ENCODE peak calls at places on chromosome 9, in ten cellular contexts. C is cardiac fibroblast, K is colonic mucosa, L is GM23338, Q is cardiac muscle cell, A is fibroblast of mammary gland, O is lung, B is choroid plexus epithelial cell, W is AG09309, Y is heart left ventricle. Z is an unnamed sample.
A peak's percentile ranks its signal among the peaks of the same experiment; 100 is the strongest.

GRCh38 chr9:134491436-134491835 is 150.2 kb upstream of the COL5A1 start:
- DNase-seq in A (no peak), B (no peak), Y (peak; percentile 37), O (no peak), W (no peak), C (no peak), L (no peak), K (no peak), Q (no peak), Z (no peak)

GRCh38 chr9:72931437-72931836 is 21.4 kb downstream of the ALDH1A1 start:
- DNase-seq in Q (no peak), C (no peak), O (no peak), L (no peak), B (no peak), Y (no peak), K (no peak), A (no peak), W (no peak), Z (no peak)

GRCh38 chr9:86977205-86977835 is 30.0 kb upstream of the GAS1 start:
- DNase-seq in W (peak; percentile 74), A (peak; percentile 63), B (peak; percentile 55), Q (no peak), Y (no peak), O (no peak), K (no peak), C (peak; percentile 34), L (no peak), Z (peak; percentile 84)

GRCh38 chr9:32589083-32589713 is 16.2 kb upstream of the NDUFB6 start:
- DNase-seq in A (peak; percentile 69), Y (no peak), B (peak; percentile 81), C (peak; percentile 74), L (peak; percentile 57), O (no peak), W (no peak), K (no peak), Q (peak; percentile 46), Z (peak; percentile 58)

GRCh38 chr9:13651526-13651925 is 372.0 kb upstream of the MPDZ start:
- DNase-seq in C (no peak), L (no peak), A (no peak), Y (no peak), W (no peak), K (no peak), B (no peak), Q (no peak), O (no peak), Z (no peak)

GRCh38 chr9:89597711-89598707 is 6.8 kb upstream of the GADD45G start:
- DNase-seq in W (no peak), O (peak; percentile 54), C (peak; percentile 74), B (peak; percentile 80), Q (peak; percentile 74), L (peak; percentile 85), Y (peak; percentile 43), A (peak; percentile 60), K (peak; percentile 75), Z (peak; percentile 49)

GRCh38 chr9:110835404-110835803 is 166.8 kb downstream of the MUSK start:
- DNase-seq in Q (no peak), A (peak; percentile 89), Y (no peak), C (peak; percentile 82), K (no peak), W (peak; percentile 74), L (peak; percentile 25), B (peak; percentile 86), O (no peak), Z (peak; percentile 95)

GRCh38 chr9:109290385-109290784 is 30.5 kb downstream of the EPB41L4B start:
- DNase-seq in A (no peak), K (no peak), O (no peak), L (no peak), W (no peak), C (no peak), Y (no peak), Q (no peak), B (no peak), Z (no peak)

GRCh38 chr9:133201424-133202144 is 7.5 kb downstream of the OBP2B start:
- DNase-seq in K (no peak), W (no peak), Y (no peak), L (no peak), C (no peak), A (no peak), B (no peak), Q (no peak), O (no peak), Z (no peak)

GRCh38 chr9:36078047-36078446 is 41.3 kb downstream of the RECK start:
- DNase-seq in L (no peak), Q (no peak), B (no peak), Y (no peak), K (no peak), W (no peak), A (no peak), O (no peak), C (no peak), Z (no peak)

DNA sequence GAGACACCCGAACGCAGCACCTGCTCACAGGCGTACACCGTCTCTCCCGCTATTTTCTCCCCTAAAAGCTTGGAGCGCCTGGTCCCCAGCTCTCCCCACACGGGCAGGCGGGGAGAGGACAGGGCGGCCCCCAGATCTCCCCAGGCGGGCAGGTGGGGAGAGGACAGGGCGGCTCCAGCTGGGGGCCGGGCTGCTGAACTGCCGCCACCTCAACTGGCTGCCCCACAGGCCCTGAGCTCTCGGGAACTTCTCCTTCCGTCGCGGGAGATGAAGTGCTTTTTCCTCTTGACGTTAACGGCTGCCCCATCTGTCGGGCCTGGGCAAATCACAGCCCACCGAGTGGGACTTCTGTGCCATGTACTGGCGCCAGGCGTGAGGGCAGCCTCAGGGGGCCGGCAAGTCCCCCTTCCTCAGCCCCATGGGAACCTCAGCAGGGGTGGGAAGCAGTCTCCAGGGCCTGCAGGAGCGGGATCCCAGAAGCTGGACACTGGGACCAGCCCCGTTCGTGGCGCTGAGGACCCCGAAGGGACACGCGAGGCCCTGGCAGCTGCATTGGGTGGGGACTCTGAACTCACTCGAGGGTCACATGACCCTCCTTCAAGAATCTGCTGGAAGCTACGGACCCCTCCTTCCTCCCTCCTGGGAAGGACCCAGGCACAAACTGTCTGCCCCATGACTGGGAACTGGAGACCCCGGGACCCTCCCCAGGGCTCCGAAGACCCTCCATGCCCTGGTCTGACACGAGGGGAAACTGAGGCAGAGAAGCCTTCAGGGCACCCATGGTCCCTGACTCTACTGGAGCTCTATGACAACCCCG is 5.7 kb upstream of the EGFL7 start:
- DNase-seq in B (no peak), Y (peak; percentile 57), W (no peak), C (no peak), K (no peak), A (no peak), L (no peak), Q (no peak), O (no peak), Z (no peak)
- H3K4me3 ChIP-seq in B (no peak overlapping the region), Y (peak overlapping the region; percentile 89), W (no peak overlapping the region), C (no peak overlapping the region), K (no peak overlapping the region), A (no peak overlapping the region), L (no peak overlapping the region), Q (no peak overlapping the region), O (no peak overlapping the region), Z (no peak overlapping the region)

DNA sequence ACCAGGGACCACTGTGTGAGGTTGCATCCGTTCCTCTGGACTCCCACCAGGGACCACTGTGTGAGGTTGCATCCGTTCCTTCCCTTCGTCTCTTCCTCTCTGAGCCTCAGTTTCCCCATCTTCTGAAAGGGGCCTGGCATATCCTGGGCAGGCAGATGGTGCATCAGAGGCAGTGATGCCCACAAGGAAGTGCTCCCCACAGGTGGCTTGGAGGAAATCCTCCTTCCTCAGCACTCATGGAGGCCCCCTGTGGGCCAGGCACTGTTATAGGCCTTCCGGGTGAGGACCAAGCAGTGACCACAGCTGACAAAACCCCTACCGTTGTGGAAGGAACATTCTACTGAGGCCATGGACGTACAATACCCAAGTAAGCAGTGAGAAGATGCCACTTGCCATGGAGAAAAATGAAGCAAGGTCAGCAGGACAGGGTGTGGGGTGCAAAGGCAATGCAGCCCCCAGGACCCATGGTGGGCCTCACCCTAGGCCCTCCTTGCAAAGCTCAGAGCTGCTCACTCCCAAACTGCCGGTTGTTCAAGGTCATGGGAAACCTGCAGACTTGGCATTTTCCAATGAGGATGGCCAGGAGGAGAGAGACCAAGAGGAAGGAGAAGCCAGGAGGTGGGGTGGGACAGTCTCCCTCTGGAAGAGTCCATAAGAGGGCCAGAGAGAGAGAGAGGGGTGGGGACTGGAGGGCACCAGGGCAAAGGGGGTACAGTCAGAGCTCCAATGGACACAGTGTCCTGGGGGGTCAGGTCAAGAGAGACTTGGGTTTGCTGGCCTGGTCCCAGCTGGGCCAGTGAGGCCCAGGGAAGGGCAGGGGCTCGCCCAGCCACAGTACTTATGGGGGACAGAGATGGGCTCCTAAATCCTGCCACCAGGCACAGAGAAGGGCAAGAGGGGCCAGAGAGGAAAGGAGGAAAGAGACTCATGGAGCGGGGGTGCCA is 51.1 kb downstream of the C9orf50 start:
- DNase-seq in W (no peak), Q (peak; percentile 57), Y (no peak), C (peak; percentile 41), B (peak; percentile 63), A (peak; percentile 50), L (peak; percentile 73), O (no peak), K (no peak), Z (peak; percentile 44)
- TF ChIP-seq CTCF in W (peak; percentile 47), Q (peak; percentile 56), Y (peak; percentile 32), C (peak; percentile 47), B (peak; percentile 57), A (peak; percentile 44), L (peak; percentile 60), O (peak; percentile 8), K (no peak), Z (peak; percentile 47)

GRCh38 chr9:127853312-127854168 is 918 bp downstream of the ENG start:
- DNase-seq in O (no peak), C (no peak), Q (peak; percentile 54), W (no peak), B (peak; percentile 54), Y (no peak), L (no peak), K (no peak), A (no peak), Z (peak; percentile 29)

GRCh38 chr9:127856094-127856740 is 1.8 kb upstream of the ENG start:
- DNase-seq in A (no peak), Y (no peak), O (no peak), Q (no peak), W (no peak), K (no peak), L (no peak), C (no peak), B (no peak), Z (no peak)

GRCh38 chr9:127855522-127855921 is 1.1 kb upstream of the ENG start:
- DNase-seq in L (no peak), O (no peak), B (no peak), Y (no peak), C (no peak), A (no peak), W (no peak), K (no peak), Q (no peak), Z (no peak)

GRCh38 chr9:127852829-127853228 is 1.6 kb downstream of the ENG start:
- DNase-seq in L (no peak), Y (no peak), W (no peak), Q (no peak), C (no peak), B (no peak), O (no peak), K (no peak), A (no peak), Z (no peak)

GRCh38 chr9:127854169-127854833 is at the start of gene ENG:
- DNase-seq in Y (peak; percentile 94), B (peak; percentile 55), K (peak; percentile 64), O (peak; percentile 66), C (peak; percentile 83), W (no peak), Q (no peak), L (peak; percentile 73), A (peak; percentile 48), Z (peak; percentile 71)
- H3K4me3 ChIP-seq in Y (peak within 1 kb of the TSS; percentile 92), B (peak within 1 kb of the TSS; percentile 65), K (peak within 1 kb of the TSS; percentile 37), O (peak within 1 kb of the TSS; percentile 81), C (peak within 1 kb of the TSS; percentile 86), W (peak within 1 kb of the TSS; percentile 84), Q (no peak within 1 kb of the TSS), L (no peak within 1 kb of the TSS), A (peak within 1 kb of the TSS; percentile 78), Z (peak within 1 kb of the TSS; percentile 82)

GRCh38 chr9:95517559-95517933 is 775 bp upstream of the PTCH1 start:
- DNase-seq in Q (no peak), L (no peak), B (no peak), A (no peak), K (no peak), Y (no peak), C (no peak), O (no peak), W (no peak), Z (no peak)
- TF ChIP-seq CTCF in Q (no peak), L (no peak), B (no peak), A (no peak), K (no peak), Y (no peak), C (no peak), O (no peak), W (no peak), Z (no peak)

Z was measured in AG10803.